ENCODE peak calls at places on chromosomes 6 and 20, in five cellular contexts. Z is breast epithelium, B is stomach, D is progenitor cell of endocrine pancreas, U is NCI-H1105 treated with DMSO at 0.1 percent for 48 hours. Q is an unnamed sample.

GRCh38 chr6:109093732-109094131 is 914 bp downstream of the SESN1 start:
- DNase-seq in Z (no peak), B (no peak), D (no peak), U (peak), Q (no peak)

GRCh38 chr20:25321262-25321831 is 69.3 kb downstream of the ABHD12 start:
- DNase-seq in Z (no peak), B (no peak), D (no peak), U (no peak), Q (no peak)

GRCh38 chr6:118648866-118649554 is 2.4 kb downstream of the CEP85L start:
- DNase-seq in Z (no peak), B (no peak), D (no peak), U (peak), Q (no peak)

GRCh38 chr6:30720738-30721197 is 616 bp downstream of the TUBB start:
- DNase-seq in Z (peak), B (peak), D (peak), U (peak), Q (no peak)

GRCh38 chr6:4909063-4909645 is 94.7 kb downstream of the RPP40 start:
- DNase-seq in Z (no peak), B (no peak), D (no peak), U (no peak), Q (no peak)

GRCh38 chr6:317452-318144 is 25.3 kb downstream of the DUSP22 start:
- DNase-seq in Z (no peak), B (no peak), D (no peak), U (no peak), Q (no peak)

GRCh38 chr6:83518946-83519489 is 6.7 kb downstream of the PRSS35 start:
- DNase-seq in Z (no peak), B (no peak), D (no peak), U (peak), Q (no peak)

GRCh38 chr20:16968099-16968498 is 219.9 kb downstream of the OTOR start:
- DNase-seq in Z (no peak), B (no peak), D (no peak), U (no peak), Q (no peak)

GRCh38 chr20:38061109-38061508 is 27.6 kb downstream of the RPRD1B start:
- DNase-seq in Z (no peak), B (no peak), D (no peak), U (no peak), Q (no peak)

GRCh38 chr20:62417981-62418708 is 9.2 kb downstream of the RBBP8NL start:
- DNase-seq in Z (no peak), B (no peak), D (no peak), U (no peak), Q (no peak)

GRCh38 chr20:9311132-9311531 is 203.3 kb upstream of the LAMP5 start:
- DNase-seq in Z (no peak), B (no peak), D (no peak), U (no peak), Q (no peak)

GRCh38 chr6:161374971-161375873 is 101.4 kb upstream of the AGPAT4 start:
- DNase-seq in Z (peak), B (peak), D (no peak), U (peak), Q (no peak)

GRCh38 chr6:71444222-71444621 is 155.6 kb downstream of the OGFRL1 start:
- DNase-seq in Z (no peak), B (no peak), D (no peak), U (peak), Q (no peak)

GRCh38 chr6:83199173-83199864 is 6.2 kb downstream of the RWDD2A start:
- DNase-seq in Z (no peak), B (no peak), D (no peak), U (no peak), Q (no peak)

GRCh38 chr6:156449569-156449968 is 327.6 kb upstream of the ARID1B start:
- DNase-seq in Z (no peak), B (no peak), D (no peak), U (no peak), Q (no peak)

GRCh38 chr20:51037499-51038110 is 14.7 kb upstream of the KCNG1 start:
- DNase-seq in Z (no peak), B (no peak), D (no peak), U (peak), Q (no peak)

GRCh38 chr6:44179072-44179536 is 20.5 kb downstream of the CAPN11 start:
- DNase-seq in Z (no peak), B (no peak), D (no peak), U (no peak), Q (no peak)

GRCh38 chr20:57483287-57484050 is 41.5 kb downstream of the CTCFL start:
- DNase-seq in Z (peak), B (no peak), D (no peak), U (no peak), Q (no peak)

GRCh38 chr6:14966111-14966901 is 279.6 kb upstream of the JARID2 start:
- DNase-seq in Z (no peak), B (no peak), D (no peak), U (no peak), Q (no peak)

GRCh38 chr6:147423111-147423510 is 85.4 kb upstream of the SAMD5 start:
- DNase-seq in Z (no peak), B (no peak), D (no peak), U (no peak), Q (no peak)

GRCh38 chr6:49550413-49551125 is at the start of gene C6orf141:
- DNase-seq in Z (peak), B (peak), D (peak), U (peak), Q (peak)

GRCh38 chr6:166301611-166302529 is 6.3 kb downstream of the PRR18 start:
- DNase-seq in Z (no peak), B (no peak), D (no peak), U (no peak), Q (no peak)

GRCh38 chr20:38985060-38985459 is 22.9 kb downstream of the DHX35 start:
- DNase-seq in Z (no peak), B (no peak), D (no peak), U (no peak), Q (no peak)

GRCh38 chr6:101400341-101400740 is 6.8 kb downstream of the GRIK2 start:
- DNase-seq in Z (no peak), B (no peak), D (no peak), U (no peak), Q (no peak)

GRCh38 chr6:25889877-25890853 is 16.1 kb upstream of the SLC17A3 start:
- DNase-seq in Z (no peak), B (no peak), D (peak), U (peak), Q (no peak)

GRCh38 chr20:58448958-58449357 is 59.9 kb downstream of the VAPB start:
- DNase-seq in Z (no peak), B (no peak), D (no peak), U (no peak), Q (no peak)

GRCh38 chr6:97726378-97726777 is 443.4 kb upstream of the MMS22L start:
- DNase-seq in Z (no peak), B (no peak), D (no peak), U (no peak), Q (no peak)

GRCh38 chr6:133341607-133342158 is 100.5 kb downstream of the EYA4 start:
- DNase-seq in Z (no peak), B (no peak), D (no peak), U (peak), Q (no peak)